ENCODE peak calls at places on chromosomes 1 and 21, in eight cellular contexts. One of them, this sample, is unnamed.

GRCh38 chr1:158179301-158180041 is 1.2 kb upstream of the CD1D start:
- DNase-seq in NCI-H1092 treated with DMSO at 0.1 percent for 48 hours: no peak
- DNase-seq in stimulated activated CD4-positive, alpha-beta T cell treated with anti-CD3 and anti-CD28 coated beads, Interleukin-4, amount 100 ng/mL, for 4 hours: no peak
- DNase-seq in MM.1S: peak
- DNase-seq in SJSA1: no peak
- DNase-seq in ovary: no peak
- DNase-seq in WTC11: no peak
- DNase-seq in GOT3: no peak
- DNase-seq in this sample: peak

GRCh38 chr1:43359696-43360095 is 915 bp downstream of the CDC20 start:
- DNase-seq in NCI-H1092 treated with DMSO at 0.1 percent for 48 hours: no peak
- DNase-seq in stimulated activated CD4-positive, alpha-beta T cell treated with anti-CD3 and anti-CD28 coated beads, Interleukin-4, amount 100 ng/mL, for 4 hours: no peak
- DNase-seq in MM.1S: no peak
- DNase-seq in SJSA1: no peak
- DNase-seq in ovary: no peak
- DNase-seq in WTC11: no peak
- DNase-seq in GOT3: no peak
- DNase-seq in this sample: no peak

GRCh38 chr1:63623952-63624351 is 30.7 kb downstream of the PGM1 start:
- DNase-seq in NCI-H1092 treated with DMSO at 0.1 percent for 48 hours: no peak
- DNase-seq in stimulated activated CD4-positive, alpha-beta T cell treated with anti-CD3 and anti-CD28 coated beads, Interleukin-4, amount 100 ng/mL, for 4 hours: no peak
- DNase-seq in MM.1S: no peak
- DNase-seq in SJSA1: no peak
- DNase-seq in ovary: no peak
- DNase-seq in WTC11: no peak
- DNase-seq in GOT3: no peak
- DNase-seq in this sample: no peak

GRCh38 chr1:182845894-182846293 is 6.7 kb downstream of the DHX9 start:
- DNase-seq in NCI-H1092 treated with DMSO at 0.1 percent for 48 hours: no peak
- DNase-seq in stimulated activated CD4-positive, alpha-beta T cell treated with anti-CD3 and anti-CD28 coated beads, Interleukin-4, amount 100 ng/mL, for 4 hours: no peak
- DNase-seq in MM.1S: no peak
- DNase-seq in SJSA1: no peak
- DNase-seq in ovary: no peak
- DNase-seq in WTC11: no peak
- DNase-seq in GOT3: no peak
- DNase-seq in this sample: no peak

GRCh38 chr1:9439074-9439761 is 100.0 kb upstream of the SLC25A33 start:
- DNase-seq in NCI-H1092 treated with DMSO at 0.1 percent for 48 hours: no peak
- DNase-seq in stimulated activated CD4-positive, alpha-beta T cell treated with anti-CD3 and anti-CD28 coated beads, Interleukin-4, amount 100 ng/mL, for 4 hours: no peak
- DNase-seq in MM.1S: no peak
- DNase-seq in SJSA1: no peak
- DNase-seq in ovary: no peak
- DNase-seq in WTC11: no peak
- DNase-seq in GOT3: no peak
- DNase-seq in this sample: no peak

GRCh38 chr1:236654957-236655356 is 31.3 kb upstream of the ACTN2 start:
- DNase-seq in NCI-H1092 treated with DMSO at 0.1 percent for 48 hours: no peak
- DNase-seq in stimulated activated CD4-positive, alpha-beta T cell treated with anti-CD3 and anti-CD28 coated beads, Interleukin-4, amount 100 ng/mL, for 4 hours: no peak
- DNase-seq in MM.1S: no peak
- DNase-seq in SJSA1: no peak
- DNase-seq in ovary: no peak
- DNase-seq in WTC11: no peak
- DNase-seq in GOT3: no peak
- DNase-seq in this sample: no peak

GRCh38 chr1:68087184-68087583 is 36.8 kb upstream of the DIRAS3 start:
- DNase-seq in NCI-H1092 treated with DMSO at 0.1 percent for 48 hours: no peak
- DNase-seq in stimulated activated CD4-positive, alpha-beta T cell treated with anti-CD3 and anti-CD28 coated beads, Interleukin-4, amount 100 ng/mL, for 4 hours: no peak
- DNase-seq in MM.1S: no peak
- DNase-seq in SJSA1: no peak
- DNase-seq in ovary: no peak
- DNase-seq in WTC11: no peak
- DNase-seq in GOT3: no peak
- DNase-seq in this sample: no peak

GRCh38 chr21:46108827-46109226 is 10.9 kb downstream of the COL6A2 start:
- DNase-seq in NCI-H1092 treated with DMSO at 0.1 percent for 48 hours: no peak
- DNase-seq in stimulated activated CD4-positive, alpha-beta T cell treated with anti-CD3 and anti-CD28 coated beads, Interleukin-4, amount 100 ng/mL, for 4 hours: no peak
- DNase-seq in MM.1S: no peak
- DNase-seq in SJSA1: no peak
- DNase-seq in ovary: peak
- DNase-seq in WTC11: no peak
- DNase-seq in GOT3: no peak
- DNase-seq in this sample: no peak

GRCh38 chr1:218164111-218164929 is 120.8 kb upstream of the RRP15 start:
- DNase-seq in NCI-H1092 treated with DMSO at 0.1 percent for 48 hours: peak
- DNase-seq in stimulated activated CD4-positive, alpha-beta T cell treated with anti-CD3 and anti-CD28 coated beads, Interleukin-4, amount 100 ng/mL, for 4 hours: peak
- DNase-seq in MM.1S: peak
- DNase-seq in SJSA1: peak
- DNase-seq in ovary: peak
- DNase-seq in WTC11: peak
- DNase-seq in GOT3: no peak
- DNase-seq in this sample: peak

This sample was measured in NCI-H69.